ENCODE peak calls at places on chromosomes 3 and 15, in four cellular contexts. C is neural progenitor cell; B is CD4-positive, CD25-positive, alpha-beta regulatory T cell; G is upper lobe of right lung. R is an unnamed sample.

GRCh38 chr15:56428821-56429458 is 36.0 kb downstream of the MNS1 start:
- DNase-seq in G (no peak), B (peak), C (peak), R (no peak)

GRCh38 chr3:101011086-101011485 is 17.9 kb upstream of the ABI3BP start:
- DNase-seq in B (no peak), C (no peak), G (no peak), R (no peak)

GRCh38 chr3:38119248-38119544 is 17.7 kb downstream of the ACAA1 start:
- DNase-seq in B (no peak), C (no peak), G (no peak), R (no peak)

GRCh38 chr3:69770976-69771634 is 31.8 kb downstream of the MITF start:
- DNase-seq in C (no peak), B (no peak), G (no peak), R (no peak)

GRCh38 chr15:76196949-76197315 is 114.3 kb downstream of the ETFA start:
- DNase-seq in B (no peak), C (no peak), G (peak), R (no peak)

GRCh38 chr3:146033950-146034349 is 127.0 kb downstream of the PLOD2 start:
- DNase-seq in G (no peak), C (no peak), B (no peak), R (no peak)

GRCh38 chr3:186025161-186025560 is 83.7 kb downstream of the ETV5 start:
- DNase-seq in B (no peak), G (no peak), C (no peak), R (no peak)

GRCh38 chr3:101803152-101803782 is 24.3 kb downstream of the NXPE3 start:
- DNase-seq in B (peak), G (no peak), C (peak), R (peak)

GRCh38 chr3:143676021-143676420 is 172.2 kb downstream of the SLC9A9 start:
- DNase-seq in C (no peak), B (no peak), G (no peak), R (no peak)

GRCh38 chr15:22870865-22871264 is 32.4 kb downstream of the NIPA2 start:
- DNase-seq in C (no peak), G (no peak), B (no peak), R (no peak)

GRCh38 chr15:22874256-22874655 is 35.8 kb downstream of the NIPA2 start:
- DNase-seq in G (no peak), B (no peak), C (no peak), R (no peak)

GRCh38 chr15:22871481-22872076 is 33.1 kb downstream of the NIPA2 start:
- DNase-seq in C (no peak), B (no peak), G (no peak), R (no peak)

GRCh38 chr15:22873841-22874240 is 35.4 kb downstream of the NIPA2 start:
- DNase-seq in G (no peak), B (no peak), C (no peak), R (no peak)

DNA sequence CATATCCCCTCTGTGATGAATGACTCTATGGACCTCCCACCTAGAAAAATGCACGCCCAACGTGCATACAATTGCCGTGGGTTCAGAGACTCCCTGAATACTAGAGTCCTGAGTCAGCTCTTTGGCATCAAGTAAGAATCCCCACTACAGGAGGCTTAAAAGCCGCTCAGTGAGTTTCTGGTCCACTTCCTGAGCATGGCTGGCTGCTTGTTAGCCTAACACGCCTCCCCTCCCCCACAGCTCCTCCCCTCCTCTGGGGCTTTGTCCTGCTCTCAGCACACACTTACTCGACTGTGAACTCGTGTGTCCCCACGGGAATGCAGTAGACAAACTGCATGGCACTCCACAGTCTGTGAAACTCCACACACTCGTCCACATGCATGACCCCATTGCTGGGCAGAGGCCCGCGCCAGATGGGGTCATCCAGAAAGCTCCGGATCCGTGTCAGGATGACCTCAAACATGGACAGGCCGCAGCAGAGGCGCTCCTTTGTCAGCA is 34.8 kb downstream of the NIPA2 start:
- DNase-seq in C (peak), B (no peak), G (no peak), R (no peak)
- H3K27ac ChIP-seq in C (no peak), B (no peak), G (no peak), R (no peak)

GRCh38 chr15:58934521-58934920 is 1.0 kb upstream of the SLTM start:
- DNase-seq in B (no peak), C (peak), G (no peak), R (no peak)
- H3K4me3 ChIP-seq in B (peak), C (peak), G (peak), R (peak)

GRCh38 chr15:99110581-99111320 is 5.9 kb downstream of the SYNM start:
- DNase-seq in G (no peak), B (no peak), C (no peak), R (no peak)

GRCh38 chr15:99109555-99110021 is 4.7 kb downstream of the SYNM start:
- DNase-seq in C (no peak), G (peak), B (no peak), R (no peak)

GRCh38 chr15:99110093-99110492 is 5.2 kb downstream of the SYNM start:
- DNase-seq in C (no peak), B (no peak), G (no peak), R (no peak)

GRCh38 chr15:99106417-99107220 is 1.7 kb downstream of the SYNM start:
- DNase-seq in B (peak), C (no peak), G (no peak), R (no peak)

GRCh38 chr15:99108993-99109392 is 4.1 kb downstream of the SYNM start:
- DNase-seq in G (peak), C (no peak), B (no peak), R (no peak)
- H3K27ac ChIP-seq in G (no peak), C (no peak), B (no peak), R (no peak)

GRCh38 chr3:171566803-171567422 is 106.7 kb upstream of the TNIK start:
- DNase-seq in C (peak), B (peak), G (no peak), R (no peak)

GRCh38 chr3:171564723-171565122 is 104.5 kb upstream of the TNIK start:
- DNase-seq in B (no peak), C (no peak), G (no peak), R (no peak)

GRCh38 chr3:171563298-171563697 is 103.1 kb upstream of the TNIK start:
- DNase-seq in C (no peak), G (no peak), B (no peak), R (no peak)

GRCh38 chr3:171565671-171566070 is 105.5 kb upstream of the TNIK start:
- DNase-seq in C (no peak), B (no peak), G (no peak), R (no peak)

DNA sequence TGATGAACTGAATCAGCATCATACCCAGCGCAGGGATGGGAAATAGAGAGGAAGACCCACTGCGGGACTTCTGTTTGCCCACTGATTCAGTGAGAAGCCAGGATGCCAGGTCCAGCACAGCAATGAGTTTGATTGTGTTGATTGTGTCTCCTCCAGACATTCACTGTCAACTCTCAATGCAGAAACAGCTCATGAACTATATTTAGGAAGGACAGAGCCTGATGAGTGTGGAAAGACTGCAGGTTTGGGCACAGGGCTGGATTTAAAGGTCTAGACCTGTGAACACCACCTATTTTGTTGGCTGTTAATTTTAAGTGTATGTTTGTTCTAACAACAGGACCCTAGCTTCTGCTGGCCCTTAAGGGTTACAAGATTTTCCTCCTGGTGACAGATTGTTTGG is 104.9 kb upstream of the TNIK start:
- DNase-seq in B (no peak), C (no peak), G (no peak), R (no peak)
- H3K4me3 ChIP-seq in B (no peak), C (no peak), G (no peak), R (no peak)